ENCODE peak calls at places on chromosomes 11 and 22, in six cellular contexts. L is SK-N-SH, X is fibroblast of villous mesenchyme, U is GM12865, E is AG04450, P is pancreas. Q is an unnamed sample.
A peak's percentile ranks its signal among the peaks of the same experiment; 100 is the strongest.

GRCh38 chr11:103699656-103700055 is 336.8 kb upstream of the DDI1 start:
- DNase-seq in L (no peak), P (no peak), X (no peak), U (no peak), E (no peak), Q (no peak)

GRCh38 chr11:65471410-65471762 is 27.5 kb upstream of the MALAT1 start:
- DNase-seq in L (peak; percentile 70), E (no peak), U (peak; percentile 79), P (peak; percentile 78), X (peak; percentile 89), Q (peak; percentile 78)

GRCh38 chr22:37103696-37104452 is 5.6 kb downstream of the TMPRSS6 start:
- DNase-seq in U (no peak), L (no peak), P (no peak), E (no peak), X (no peak), Q (no peak)

GRCh38 chr11:13276852-13277718 is 505 bp upstream of the BMAL1 start:
- DNase-seq in P (peak; percentile 98), E (peak; percentile 94), L (peak; percentile 99), U (peak; percentile 99), X (peak; percentile 98), Q (peak; percentile 99)

GRCh38 chr22:45101828-45102227 is 61.9 kb upstream of the NUP50 start:
- DNase-seq in X (peak; percentile 81), E (no peak), P (peak; percentile 54), U (peak; percentile 73), L (peak; percentile 69), Q (peak; percentile 82)

GRCh38 chr11:96049426-96049825 is 125.5 kb upstream of the MTMR2 start:
- DNase-seq in X (peak; percentile 72), P (no peak), U (no peak), E (no peak), L (no peak), Q (peak; percentile 84)

GRCh38 chr22:21734540-21735197 is 925 bp downstream of the YPEL1 start:
- DNase-seq in E (no peak), P (no peak), L (no peak), U (peak; percentile 34), X (no peak), Q (no peak)

GRCh38 chr11:35387341-35387982 is 31.9 kb downstream of the SLC1A2 start:
- DNase-seq in L (no peak), X (no peak), U (no peak), E (no peak), P (no peak), Q (peak; percentile 22)

GRCh38 chr11:87236368-87236767 is 198.6 kb downstream of the TMEM135 start:
- DNase-seq in L (no peak), P (no peak), X (no peak), E (no peak), U (no peak), Q (no peak)

GRCh38 chr11:5928269-5928668 is 13.8 kb upstream of the OR56A3 start:
- DNase-seq in E (no peak), L (no peak), X (no peak), U (no peak), P (no peak), Q (no peak)

GRCh38 chr11:20197881-20198280 is 37.6 kb upstream of the DBX1 start:
- DNase-seq in E (no peak), X (no peak), P (no peak), U (peak; percentile 70), L (no peak), Q (no peak)

GRCh38 chr11:94132152-94132558 is 3.5 kb downstream of the PANX1 start:
- DNase-seq in U (no peak), E (peak; percentile 77), P (no peak), L (no peak), X (peak; percentile 87), Q (peak; percentile 85)

GRCh38 chr11:70623906-70624597 is 225.7 kb downstream of the CTTN start:
- DNase-seq in X (no peak), E (no peak), U (no peak), P (no peak), L (no peak), Q (no peak)

GRCh38 chr11:35418847-35419712 is at the start of gene SLC1A2:
- DNase-seq in E (no peak), L (peak; percentile 78), U (no peak), P (no peak), X (peak; percentile 23), Q (peak; percentile 27)

GRCh38 chr11:19242184-19242932 is 1.6 kb upstream of the E2F8 start:
- DNase-seq in L (no peak), E (no peak), X (no peak), P (no peak), U (no peak), Q (no peak)

GRCh38 chr22:18952022-18952421 is 15.9 kb upstream of the PRODH start:
- DNase-seq in P (peak; percentile 1), X (no peak), U (no peak), E (no peak), L (no peak), Q (no peak)

GRCh38 chr22:44225091-44225689 is 44.5 kb downstream of the PARVG start:
- DNase-seq in X (no peak), E (no peak), P (no peak), U (no peak), L (no peak), Q (no peak)

GRCh38 chr11:65536412-65537295 is 11.8 kb downstream of the SCYL1 start:
- DNase-seq in E (no peak), L (no peak), X (no peak), U (no peak), P (no peak), Q (no peak)

GRCh38 chr22:46866591-46866990 is 104.1 kb downstream of the TBC1D22A start:
- DNase-seq in L (no peak), X (peak; percentile 86), E (peak; percentile 65), P (no peak), U (no peak), Q (peak; percentile 93)

GRCh38 chr11:8099291-8099899 is 18.4 kb downstream of the TUB start:
- DNase-seq in U (peak; percentile 77), E (peak; percentile 65), P (peak; percentile 54), L (peak; percentile 69), X (peak; percentile 85), Q (peak; percentile 89)

GRCh38 chr22:32916025-32916424 is 114.5 kb downstream of the TIMP3 start:
- DNase-seq in E (no peak), U (no peak), X (no peak), L (no peak), P (no peak), Q (no peak)

GRCh38 chr11:10528121-10528520 is 12.9 kb downstream of the RNF141 start:
- DNase-seq in P (no peak), U (no peak), E (no peak), X (peak; percentile 60), L (no peak), Q (no peak)

GRCh38 chr22:23062616-23063538 is 7.4 kb upstream of the GNAZ start:
- DNase-seq in L (peak; percentile 5), U (no peak), E (no peak), X (no peak), P (no peak), Q (no peak)

GRCh38 chr11:109641549-109641948 is 219.6 kb downstream of the C11orf87 start:
- DNase-seq in X (peak; percentile 16), E (peak; percentile 1), L (no peak), P (no peak), U (peak; percentile 32), Q (peak; percentile 55)

GRCh38 chr11:40401132-40401853 is 1058.2 kb downstream of the LRRC4C start:
- DNase-seq in E (no peak), L (no peak), X (no peak), P (no peak), U (no peak), Q (no peak)

GRCh38 chr11:69636512-69636866 is 4.5 kb upstream of the CCND1 start:
- DNase-seq in X (peak; percentile 96), E (peak; percentile 86), L (no peak), P (peak; percentile 45), U (no peak), Q (peak; percentile 93)

GRCh38 chr11:69552951-69553350 is 71.5 kb downstream of the LINC01488 start:
- DNase-seq in X (no peak), U (no peak), P (no peak), E (no peak), L (no peak), Q (no peak)

GRCh38 chr11:126485021-126485781 is 129.7 kb downstream of the ST3GAL4 start:
- DNase-seq in P (no peak), U (peak; percentile 33), X (peak; percentile 22), L (no peak), E (peak; percentile 43), Q (peak; percentile 27)
- TF ChIP-seq CTCF in P (no peak), U (no peak), X (peak; percentile 8), L (peak; percentile 38), E (peak; percentile 21), Q (no peak)

DNA sequence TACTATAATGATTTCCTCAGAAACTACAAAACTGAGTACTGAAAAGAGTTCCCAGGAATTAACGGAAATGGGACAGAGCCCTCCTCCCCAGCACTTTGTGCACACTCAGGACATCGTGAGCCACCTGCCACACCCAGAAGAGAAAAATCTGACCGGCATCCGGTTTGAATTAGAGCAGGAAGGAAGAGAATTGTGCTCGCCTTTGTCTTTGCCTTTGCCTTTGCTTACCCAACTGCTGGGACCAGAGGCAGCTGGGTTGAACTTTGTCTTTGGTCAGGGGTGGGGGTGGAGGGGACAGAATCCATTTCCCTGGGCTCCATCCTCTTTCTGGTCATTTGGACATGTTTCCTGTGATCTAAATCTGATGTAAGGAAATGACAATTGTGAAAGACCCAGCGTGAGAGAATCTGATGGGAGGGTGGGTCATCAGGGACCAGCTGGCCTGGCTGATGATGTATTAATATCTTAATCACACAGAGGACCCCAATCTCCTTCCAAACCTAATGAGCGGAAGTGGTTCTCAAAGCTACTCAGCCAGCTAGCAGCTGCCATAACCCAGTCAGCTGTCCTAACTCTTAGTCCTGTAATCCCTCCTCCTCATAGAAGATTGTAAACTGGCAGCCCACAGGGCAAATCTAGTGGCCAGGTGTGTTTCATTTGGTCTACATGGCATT is 1.1 kb upstream of the LIMK2 start:
- DNase-seq in L (no peak), E (no peak), X (no peak), P (no peak), U (peak; percentile 23), Q (peak; percentile 67)
- H3K4me3 ChIP-seq in L (no peak overlapping the region), E (no peak overlapping the region), X (no peak overlapping the region), P (no peak overlapping the region), U (no peak overlapping the region), Q (no peak overlapping the region)

GRCh38 chr22:19958083-19959042 is 16.7 kb upstream of the TXNRD2 start:
- DNase-seq in E (no peak), X (peak; percentile 86), U (no peak), P (no peak), L (no peak), Q (peak; percentile 38)
- TF ChIP-seq CTCF in E (no peak), X (no peak), U (no peak), P (no peak), L (no peak), Q (no peak)

DNA sequence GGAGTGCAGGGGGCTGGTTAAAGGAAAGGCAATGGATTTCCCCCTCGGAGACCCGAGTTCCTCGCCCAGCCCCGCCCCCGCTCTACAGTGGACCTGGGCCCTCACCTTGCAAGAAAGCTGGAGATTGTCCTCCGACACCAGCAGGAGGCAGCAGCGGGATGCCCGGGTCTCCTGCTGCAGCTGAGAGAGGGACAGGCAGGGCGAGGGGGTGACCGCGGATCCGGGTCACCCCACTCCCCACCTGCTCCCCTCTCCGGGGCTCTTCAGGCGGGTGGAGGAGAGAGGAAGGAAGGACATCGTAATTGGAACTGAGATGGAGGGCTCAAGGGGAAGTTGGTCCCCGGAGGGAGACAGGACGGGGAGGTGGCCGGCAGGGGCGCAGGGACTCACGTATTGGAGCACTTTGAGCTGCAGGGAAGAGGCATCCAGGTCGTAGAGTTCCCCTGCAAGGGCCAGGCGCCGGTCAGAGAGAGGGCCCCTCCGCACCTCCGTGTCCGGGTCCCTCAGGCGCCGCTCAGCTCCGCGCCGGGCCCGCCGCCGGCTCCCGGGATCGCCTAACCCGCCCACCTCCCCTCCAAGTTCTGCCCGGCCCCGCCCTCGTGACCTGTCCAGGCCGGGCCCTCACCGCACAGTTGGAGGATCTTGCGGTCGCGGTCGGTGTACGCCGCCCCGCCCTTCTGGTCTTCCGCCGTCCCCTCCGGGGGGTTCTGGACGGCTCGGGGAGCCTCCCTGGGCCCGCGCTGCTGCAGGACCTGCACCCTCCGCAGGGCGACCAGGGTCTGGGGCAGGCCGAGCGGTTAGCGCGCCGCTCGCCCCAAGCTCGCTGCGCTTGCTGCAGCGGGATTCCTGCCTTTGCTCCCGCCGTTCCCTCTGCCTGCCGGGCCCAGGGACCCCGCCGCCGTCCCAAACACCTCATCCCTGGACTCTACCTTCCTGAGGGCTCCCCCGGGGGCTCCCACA is 84.1 kb downstream of the PDE2A start:
- DNase-seq in P (peak; percentile 56), L (peak; percentile 60), U (peak; percentile 41), X (no peak), E (no peak), Q (peak; percentile 23)
- H3K4me3 ChIP-seq in P (peak overlapping the region; percentile 40), L (no peak overlapping the region), U (no peak overlapping the region), X (peak overlapping the region; percentile 38), E (no peak overlapping the region), Q (no peak overlapping the region)

Q was measured in cardiac fibroblast.